ENCODE peak calls at places on chromosomes 11 and 22, in eight cellular contexts. One of them, this sample, is unnamed.

GRCh38 chr11:117484159-117484558 is 156.5 kb downstream of the CEP164 start:
- DNase-seq in body of pancreas: no peak
- DNase-seq in coronary artery: no peak
- DNase-seq in substantia nigra: no peak
- DNase-seq in colonic mucosa: no peak
- DNase-seq in upper lobe of right lung: no peak
- DNase-seq in astrocyte: no peak
- DNase-seq in heart left ventricle: no peak
- DNase-seq in this sample: no peak

GRCh38 chr11:65378208-65378927 is 4.1 kb downstream of the SLC25A45 start:
- DNase-seq in body of pancreas: peak
- DNase-seq in coronary artery: no peak
- DNase-seq in substantia nigra: no peak
- DNase-seq in colonic mucosa: no peak
- DNase-seq in upper lobe of right lung: no peak
- DNase-seq in astrocyte: no peak
- DNase-seq in heart left ventricle: no peak
- DNase-seq in this sample: no peak

GRCh38 chr11:831132-831864 is 1.5 kb upstream of the CD151 start:
- DNase-seq in body of pancreas: no peak
- DNase-seq in coronary artery: no peak
- DNase-seq in substantia nigra: no peak
- DNase-seq in colonic mucosa: no peak
- DNase-seq in upper lobe of right lung: no peak
- DNase-seq in astrocyte: no peak
- DNase-seq in heart left ventricle: no peak
- DNase-seq in this sample: no peak

GRCh38 chr11:15776387-15776786 is 580.0 kb downstream of the SOX6 start:
- DNase-seq in body of pancreas: no peak
- DNase-seq in coronary artery: no peak
- DNase-seq in substantia nigra: no peak
- DNase-seq in colonic mucosa: no peak
- DNase-seq in upper lobe of right lung: no peak
- DNase-seq in astrocyte: no peak
- DNase-seq in heart left ventricle: no peak
- DNase-seq in this sample: no peak

GRCh38 chr22:48829908-48830307 is 997.8 kb downstream of the BRD1 start:
- DNase-seq in body of pancreas: no peak
- DNase-seq in coronary artery: peak
- DNase-seq in substantia nigra: no peak
- DNase-seq in colonic mucosa: no peak
- DNase-seq in upper lobe of right lung: peak
- DNase-seq in astrocyte: no peak
- DNase-seq in heart left ventricle: no peak
- DNase-seq in this sample: no peak

GRCh38 chr22:41939981-41940852 is 6.7 kb downstream of the CENPM start:
- DNase-seq in body of pancreas: peak
- DNase-seq in coronary artery: no peak
- DNase-seq in substantia nigra: peak
- DNase-seq in colonic mucosa: peak
- DNase-seq in upper lobe of right lung: no peak
- DNase-seq in astrocyte: no peak
- DNase-seq in heart left ventricle: no peak
- DNase-seq in this sample: peak

GRCh38 chr11:125579811-125580210 is 10.5 kb downstream of the EI24 start:
- DNase-seq in body of pancreas: no peak
- DNase-seq in coronary artery: no peak
- DNase-seq in substantia nigra: no peak
- DNase-seq in colonic mucosa: no peak
- DNase-seq in upper lobe of right lung: no peak
- DNase-seq in astrocyte: no peak
- DNase-seq in heart left ventricle: no peak
- DNase-seq in this sample: no peak

GRCh38 chr11:76206327-76207081 is at the start of gene WNT11:
- DNase-seq in body of pancreas: peak
- DNase-seq in coronary artery: no peak
- DNase-seq in substantia nigra: no peak
- DNase-seq in colonic mucosa: peak
- DNase-seq in upper lobe of right lung: peak
- DNase-seq in astrocyte: no peak
- DNase-seq in heart left ventricle: peak
- DNase-seq in this sample: no peak

GRCh38 chr11:61966673-61967176 is 709 bp downstream of the FTH1 start:
- DNase-seq in body of pancreas: no peak
- DNase-seq in coronary artery: no peak
- DNase-seq in substantia nigra: no peak
- DNase-seq in colonic mucosa: peak
- DNase-seq in upper lobe of right lung: peak
- DNase-seq in astrocyte: no peak
- DNase-seq in heart left ventricle: no peak
- DNase-seq in this sample: no peak

GRCh38 chr11:66039765-66040164 is 9.2 kb downstream of the GAL3ST3 start:
- DNase-seq in body of pancreas: peak
- DNase-seq in coronary artery: no peak
- DNase-seq in substantia nigra: no peak
- DNase-seq in colonic mucosa: no peak
- DNase-seq in upper lobe of right lung: no peak
- DNase-seq in astrocyte: no peak
- DNase-seq in heart left ventricle: no peak
- DNase-seq in this sample: no peak

GRCh38 chr11:31480930-31481329 is 28.5 kb downstream of the IMMP1L start:
- DNase-seq in body of pancreas: no peak
- DNase-seq in coronary artery: no peak
- DNase-seq in substantia nigra: no peak
- DNase-seq in colonic mucosa: no peak
- DNase-seq in upper lobe of right lung: no peak
- DNase-seq in astrocyte: no peak
- DNase-seq in heart left ventricle: no peak
- DNase-seq in this sample: no peak

GRCh38 chr11:26227311-26227710 is 104.6 kb upstream of the ANO3 start:
- DNase-seq in body of pancreas: no peak
- DNase-seq in coronary artery: no peak
- DNase-seq in substantia nigra: no peak
- DNase-seq in colonic mucosa: no peak
- DNase-seq in upper lobe of right lung: no peak
- DNase-seq in astrocyte: peak
- DNase-seq in heart left ventricle: no peak
- DNase-seq in this sample: peak

GRCh38 chr11:26331911-26332571 is at the start of gene ANO3:
- DNase-seq in body of pancreas: peak
- DNase-seq in coronary artery: no peak
- DNase-seq in substantia nigra: peak
- DNase-seq in colonic mucosa: peak
- DNase-seq in upper lobe of right lung: peak
- DNase-seq in astrocyte: peak
- DNase-seq in heart left ventricle: peak
- DNase-seq in this sample: no peak

GRCh38 chr11:111870887-111871692 is at the start of gene ALG9:
- DNase-seq in body of pancreas: peak
- DNase-seq in coronary artery: peak
- DNase-seq in substantia nigra: peak
- DNase-seq in colonic mucosa: peak
- DNase-seq in upper lobe of right lung: peak
- DNase-seq in astrocyte: peak
- DNase-seq in heart left ventricle: peak
- DNase-seq in this sample: no peak

GRCh38 chr11:62337682-62338181 is 484 bp downstream of the ASRGL1 start:
- DNase-seq in body of pancreas: peak
- DNase-seq in coronary artery: no peak
- DNase-seq in substantia nigra: peak
- DNase-seq in colonic mucosa: peak
- DNase-seq in upper lobe of right lung: peak
- DNase-seq in astrocyte: no peak
- DNase-seq in heart left ventricle: no peak
- DNase-seq in this sample: no peak

GRCh38 chr22:30483169-30483568 is 11.4 kb upstream of the SEC14L3 start:
- DNase-seq in body of pancreas: no peak
- DNase-seq in coronary artery: no peak
- DNase-seq in substantia nigra: no peak
- DNase-seq in colonic mucosa: no peak
- DNase-seq in upper lobe of right lung: no peak
- DNase-seq in astrocyte: peak
- DNase-seq in heart left ventricle: no peak
- DNase-seq in this sample: no peak

GRCh38 chr22:32987081-32987631 is 71.0 kb downstream of the SYN3 start:
- DNase-seq in body of pancreas: no peak
- DNase-seq in coronary artery: no peak
- DNase-seq in substantia nigra: peak
- DNase-seq in colonic mucosa: no peak
- DNase-seq in upper lobe of right lung: no peak
- DNase-seq in astrocyte: peak
- DNase-seq in heart left ventricle: no peak
- DNase-seq in this sample: peak

GRCh38 chr11:2362414-2362813 is 14.7 kb upstream of the CD81 start:
- DNase-seq in body of pancreas: no peak
- DNase-seq in coronary artery: no peak
- DNase-seq in substantia nigra: no peak
- DNase-seq in colonic mucosa: no peak
- DNase-seq in upper lobe of right lung: peak
- DNase-seq in astrocyte: no peak
- DNase-seq in heart left ventricle: no peak
- DNase-seq in this sample: no peak

GRCh38 chr11:32939046-32939445 is 46.4 kb downstream of the QSER1 start:
- DNase-seq in body of pancreas: no peak
- DNase-seq in coronary artery: no peak
- DNase-seq in substantia nigra: no peak
- DNase-seq in colonic mucosa: no peak
- DNase-seq in upper lobe of right lung: no peak
- DNase-seq in astrocyte: no peak
- DNase-seq in heart left ventricle: no peak
- DNase-seq in this sample: no peak

GRCh38 chr22:31748490-31748889 is 1.4 kb downstream of the PRR14L start:
- DNase-seq in body of pancreas: no peak
- DNase-seq in coronary artery: no peak
- DNase-seq in substantia nigra: no peak
- DNase-seq in colonic mucosa: no peak
- DNase-seq in upper lobe of right lung: no peak
- DNase-seq in astrocyte: no peak
- DNase-seq in heart left ventricle: no peak
- DNase-seq in this sample: no peak
- H3K27ac ChIP-seq in body of pancreas: no peak
- H3K27ac ChIP-seq in coronary artery: no peak
- H3K27ac ChIP-seq in substantia nigra: no peak
- H3K27ac ChIP-seq in colonic mucosa: peak
- H3K27ac ChIP-seq in upper lobe of right lung: no peak
- H3K27ac ChIP-seq in astrocyte: no peak
- H3K27ac ChIP-seq in heart left ventricle: peak
- H3K27ac ChIP-seq in this sample: peak

GRCh38 chr22:19607198-19608113 is 83.2 kb upstream of the CLDN5 start:
- DNase-seq in body of pancreas: peak
- DNase-seq in coronary artery: no peak
- DNase-seq in substantia nigra: no peak
- DNase-seq in colonic mucosa: no peak
- DNase-seq in upper lobe of right lung: peak
- DNase-seq in astrocyte: no peak
- DNase-seq in heart left ventricle: peak
- DNase-seq in this sample: peak

GRCh38 chr22:19606332-19607197 is 82.4 kb upstream of the CLDN5 start:
- DNase-seq in body of pancreas: no peak
- DNase-seq in coronary artery: no peak
- DNase-seq in substantia nigra: no peak
- DNase-seq in colonic mucosa: no peak
- DNase-seq in upper lobe of right lung: no peak
- DNase-seq in astrocyte: no peak
- DNase-seq in heart left ventricle: no peak
- DNase-seq in this sample: no peak

GRCh38 chr22:19610518-19611253 is 86.5 kb upstream of the CLDN5 start:
- DNase-seq in body of pancreas: no peak
- DNase-seq in coronary artery: no peak
- DNase-seq in substantia nigra: no peak
- DNase-seq in colonic mucosa: no peak
- DNase-seq in upper lobe of right lung: no peak
- DNase-seq in astrocyte: no peak
- DNase-seq in heart left ventricle: no peak
- DNase-seq in this sample: no peak

GRCh38 chr22:19605508-19606331 is 81.5 kb upstream of the CLDN5 start:
- DNase-seq in body of pancreas: no peak
- DNase-seq in coronary artery: no peak
- DNase-seq in substantia nigra: no peak
- DNase-seq in colonic mucosa: no peak
- DNase-seq in upper lobe of right lung: no peak
- DNase-seq in astrocyte: no peak
- DNase-seq in heart left ventricle: no peak
- DNase-seq in this sample: no peak

DNA sequence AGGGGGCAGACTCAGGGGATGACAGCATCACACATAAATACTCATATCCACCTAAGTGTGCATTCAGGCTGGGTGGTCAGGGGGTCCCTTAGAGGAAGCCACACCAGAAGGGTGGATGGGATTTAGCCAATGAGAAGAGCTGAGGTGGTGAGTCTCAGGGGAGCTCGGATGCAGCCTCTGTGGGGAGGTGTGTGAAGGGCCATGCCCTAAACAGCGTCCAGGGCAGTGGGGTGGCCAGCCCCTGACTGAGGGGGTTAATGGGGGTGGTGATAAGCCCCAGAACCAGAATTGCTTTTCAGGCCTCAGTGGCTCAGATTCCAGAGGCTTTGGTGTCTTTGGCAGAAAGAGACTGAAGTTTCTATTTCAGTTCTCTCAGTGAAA is 83.9 kb upstream of the CLDN5 start:
- DNase-seq in body of pancreas: no peak
- DNase-seq in coronary artery: no peak
- DNase-seq in substantia nigra: no peak
- DNase-seq in colonic mucosa: no peak
- DNase-seq in upper lobe of right lung: no peak
- DNase-seq in astrocyte: no peak
- DNase-seq in heart left ventricle: no peak
- DNase-seq in this sample: no peak
- H3K27ac ChIP-seq in body of pancreas: peak
- H3K27ac ChIP-seq in coronary artery: no peak
- H3K27ac ChIP-seq in substantia nigra: no peak
- H3K27ac ChIP-seq in colonic mucosa: no peak
- H3K27ac ChIP-seq in upper lobe of right lung: no peak
- H3K27ac ChIP-seq in astrocyte: no peak
- H3K27ac ChIP-seq in heart left ventricle: no peak
- H3K27ac ChIP-seq in this sample: peak

DNA sequence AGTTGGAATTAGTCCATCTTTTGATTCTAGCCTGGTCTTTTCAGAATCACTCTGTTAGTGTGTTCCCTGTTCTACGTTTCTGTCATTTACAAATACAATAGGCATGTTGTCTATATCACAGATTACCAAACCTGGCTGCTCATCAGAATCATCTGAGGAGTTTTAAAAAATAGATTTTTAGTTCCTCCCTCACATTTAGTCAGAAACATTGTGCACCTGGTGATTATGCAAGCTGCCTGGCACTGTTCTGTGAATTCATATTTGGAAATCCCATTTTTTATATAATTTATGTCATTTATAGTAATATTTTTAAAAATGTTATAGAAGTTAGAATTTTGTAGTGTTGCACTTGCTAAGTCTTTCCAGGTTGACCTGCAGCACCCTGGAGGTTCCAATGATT is 107.3 kb downstream of the PDE3B start:
- DNase-seq in body of pancreas: no peak
- DNase-seq in coronary artery: no peak
- DNase-seq in substantia nigra: no peak
- DNase-seq in colonic mucosa: no peak
- DNase-seq in upper lobe of right lung: no peak
- DNase-seq in astrocyte: no peak
- DNase-seq in heart left ventricle: no peak
- DNase-seq in this sample: no peak
- H3K27ac ChIP-seq in body of pancreas: no peak
- H3K27ac ChIP-seq in coronary artery: no peak
- H3K27ac ChIP-seq in substantia nigra: no peak
- H3K27ac ChIP-seq in colonic mucosa: no peak
- H3K27ac ChIP-seq in upper lobe of right lung: no peak
- H3K27ac ChIP-seq in astrocyte: no peak
- H3K27ac ChIP-seq in heart left ventricle: no peak
- H3K27ac ChIP-seq in this sample: no peak

GRCh38 chr11:57646756-57647303 is 2.9 kb downstream of the YPEL4 start:
- DNase-seq in body of pancreas: no peak
- DNase-seq in coronary artery: no peak
- DNase-seq in substantia nigra: no peak
- DNase-seq in colonic mucosa: no peak
- DNase-seq in upper lobe of right lung: no peak
- DNase-seq in astrocyte: no peak
- DNase-seq in heart left ventricle: no peak
- DNase-seq in this sample: no peak
- H3K27ac ChIP-seq in body of pancreas: no peak
- H3K27ac ChIP-seq in coronary artery: no peak
- H3K27ac ChIP-seq in substantia nigra: no peak
- H3K27ac ChIP-seq in colonic mucosa: no peak
- H3K27ac ChIP-seq in upper lobe of right lung: no peak
- H3K27ac ChIP-seq in astrocyte: no peak
- H3K27ac ChIP-seq in heart left ventricle: peak
- H3K27ac ChIP-seq in this sample: no peak

This sample was measured in epithelial cell of prostate.